ENCODE peak calls at places on chromosome 5, in seven cellular contexts. O, P, S, B, T, K and N are unnamed samples.

GRCh38 chr5:34742112-34742511 is 86.0 kb downstream of the RAI14 start:
- DNase-seq in O (no peak), P (no peak), S (no peak), B (peak), T (no peak), K (no peak), N (no peak)

GRCh38 chr5:93299596-93300308 is 281.3 kb downstream of the NR2F1-AS1 start:
- DNase-seq in O (no peak), P (no peak), S (no peak), B (peak), T (no peak), K (no peak), N (no peak)

GRCh38 chr5:63401434-63402046 is 560.7 kb downstream of the HTR1A start:
- DNase-seq in O (peak), P (peak), S (no peak), B (peak), T (peak), K (peak), N (peak)

GRCh38 chr5:169229342-169229892 is 71.5 kb downstream of the SLIT3 start:
- DNase-seq in O (no peak), P (no peak), S (no peak), B (peak), T (no peak), K (no peak), N (no peak)

GRCh38 chr5:1545126-1545797 is 21.5 kb upstream of the LPCAT1 start:
- DNase-seq in O (no peak), P (no peak), S (no peak), B (no peak), T (no peak), K (no peak), N (no peak)

GRCh38 chr5:57802131-57802530 is 319.5 kb upstream of the ACTBL2 start:
- DNase-seq in O (no peak), P (no peak), S (no peak), B (peak), T (no peak), K (no peak), N (no peak)

GRCh38 chr5:68962632-68963484 is 131.0 kb upstream of the SLC30A5 start:
- DNase-seq in O (peak), P (peak), S (peak), B (peak), T (peak), K (peak), N (peak)

GRCh38 chr5:123835421-123835820 is 323.4 kb downstream of the CSNK1G3 start:
- DNase-seq in O (no peak), P (no peak), S (no peak), B (no peak), T (no peak), K (no peak), N (no peak)

GRCh38 chr5:107383414-107383813 is 287.3 kb downstream of the EFNA5 start:
- DNase-seq in O (no peak), P (no peak), S (no peak), B (no peak), T (no peak), K (peak), N (no peak)

GRCh38 chr5:129382921-129383672 is 77.0 kb upstream of the ADAMTS19 start:
- DNase-seq in O (no peak), P (no peak), S (no peak), B (peak), T (no peak), K (no peak), N (no peak)

GRCh38 chr5:109880907-109881685 is 191.4 kb downstream of the MAN2A1 start:
- DNase-seq in O (no peak), P (no peak), S (no peak), B (peak), T (peak), K (no peak), N (no peak)

GRCh38 chr5:115325291-115326019 is 29.0 kb upstream of the CCDC112 start:
- DNase-seq in O (no peak), P (no peak), S (no peak), B (no peak), T (no peak), K (no peak), N (no peak)

GRCh38 chr5:95861858-95862561 is 39.5 kb upstream of the GLRX start:
- DNase-seq in O (peak), P (no peak), S (no peak), B (peak), T (peak), K (peak), N (peak)

GRCh38 chr5:142012186-142012785 is 541 bp downstream of the GNPDA1 start:
- DNase-seq in O (peak), P (peak), S (peak), B (no peak), T (no peak), K (no peak), N (peak)

GRCh38 chr5:51227963-51228515 is 155.2 kb upstream of the ISL1 start:
- DNase-seq in O (no peak), P (no peak), S (no peak), B (no peak), T (no peak), K (no peak), N (no peak)

GRCh38 chr5:134803821-134804220 is 41.9 kb upstream of the C5orf24 start:
- DNase-seq in O (no peak), P (no peak), S (no peak), B (no peak), T (no peak), K (no peak), N (no peak)

GRCh38 chr5:6379246-6379645 is 899 bp upstream of the MED10 start:
- DNase-seq in O (no peak), P (no peak), S (no peak), B (no peak), T (no peak), K (no peak), N (no peak)

GRCh38 chr5:1746371-1747078 is 53.1 kb downstream of the MRPL36 start:
- DNase-seq in O (no peak), P (no peak), S (peak), B (no peak), T (no peak), K (no peak), N (no peak)

GRCh38 chr5:135004376-135004775 is 29.7 kb downstream of the PITX1 start:
- DNase-seq in O (no peak), P (no peak), S (no peak), B (no peak), T (no peak), K (no peak), N (no peak)

GRCh38 chr5:154418344-154418820 is 27.4 kb upstream of the SAP30L start:
- DNase-seq in O (no peak), P (no peak), S (no peak), B (peak), T (no peak), K (no peak), N (no peak)

GRCh38 chr5:13574634-13575033 is 369.9 kb downstream of the DNAH5 start:
- DNase-seq in O (no peak), P (no peak), S (no peak), B (peak), T (no peak), K (no peak), N (no peak)

GRCh38 chr5:83964235-83964634 is 243.6 kb upstream of the HAPLN1 start:
- DNase-seq in O (no peak), P (no peak), S (no peak), B (peak), T (no peak), K (no peak), N (no peak)

GRCh38 chr5:164597293-164597900 is 1092.0 kb downstream of the MAT2B start:
- DNase-seq in O (peak), P (no peak), S (no peak), B (no peak), T (no peak), K (peak), N (no peak)

GRCh38 chr5:68849906-68850305 is 243.9 kb upstream of the SLC30A5 start:
- DNase-seq in O (no peak), P (no peak), S (no peak), B (no peak), T (no peak), K (no peak), N (no peak)

GRCh38 chr5:107023732-107024131 is 647.0 kb downstream of the EFNA5 start:
- DNase-seq in O (no peak), P (no peak), S (no peak), B (no peak), T (no peak), K (peak), N (no peak)

GRCh38 chr5:140967226-140967893 is 1.1 kb downstream of the PCDHAC2 start:
- DNase-seq in O (no peak), P (no peak), S (no peak), B (no peak), T (no peak), K (no peak), N (no peak)

GRCh38 chr5:84260140-84260539 is 124.5 kb downstream of the EDIL3 start:
- DNase-seq in O (peak), P (no peak), S (no peak), B (no peak), T (no peak), K (no peak), N (no peak)

GRCh38 chr5:35363387-35363965 is 133.2 kb upstream of the PRLR start:
- DNase-seq in O (no peak), P (no peak), S (no peak), B (no peak), T (no peak), K (no peak), N (no peak)

GRCh38 chr5:168114444-168115017 is 176.9 kb upstream of the WWC1 start:
- DNase-seq in O (peak), P (peak), S (no peak), B (peak), T (peak), K (peak), N (peak)

GRCh38 chr5:148382961-148383360 is 797 bp upstream of the FBXO38 start:
- DNase-seq in O (no peak), P (no peak), S (no peak), B (no peak), T (no peak), K (no peak), N (no peak)

GRCh38 chr5:126477281-126477680 is 54.1 kb downstream of the GRAMD2B start:
- DNase-seq in O (no peak), P (no peak), S (no peak), B (peak), T (peak), K (no peak), N (no peak)

GRCh38 chr5:171764265-171764664 is 21.4 kb upstream of the SMIM23 start:
- DNase-seq in O (no peak), P (no peak), S (no peak), B (no peak), T (no peak), K (no peak), N (no peak)

GRCh38 chr5:96049398-96050272 is 88.0 kb upstream of the ELL2 start:
- DNase-seq in O (no peak), P (no peak), S (no peak), B (peak), T (peak), K (peak), N (peak)

GRCh38 chr5:36734422-36734821 is 128.0 kb downstream of the SLC1A3 start:
- DNase-seq in O (peak), P (no peak), S (no peak), B (peak), T (peak), K (peak), N (no peak)
- TF ChIP-seq CTCF in O (no peak), P (peak), S (no peak), B (no peak), T (peak), K (peak), N (peak)

DNA sequence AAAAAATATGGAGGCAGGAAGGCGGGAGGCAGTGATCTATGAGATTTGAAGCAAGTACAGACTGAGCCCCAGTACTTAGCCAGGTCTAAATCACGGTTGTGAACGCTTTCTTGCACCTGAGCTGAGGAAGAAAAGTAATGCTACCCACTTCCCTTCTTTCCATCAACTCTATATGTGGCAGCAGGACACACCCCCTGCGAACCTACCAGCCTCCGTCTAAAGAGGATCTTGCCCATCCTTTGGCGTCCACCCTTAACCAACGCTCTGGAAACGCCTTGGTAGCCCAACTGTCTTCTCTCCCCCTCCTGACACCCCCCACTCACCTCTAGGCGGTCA is 545 bp downstream of the HMGCS1 start:
- DNase-seq in O (no peak), P (no peak), S (no peak), B (no peak), T (no peak), K (peak), N (no peak)
- TF ChIP-seq CTCF in O (no peak), P (no peak), S (no peak), B (no peak), T (no peak), K (no peak), N (no peak)

GRCh38 chr5:66830636-66831035 is 234.4 kb downstream of the MAST4 start:
- DNase-seq in O (no peak), P (no peak), S (no peak), B (peak), T (no peak), K (no peak), N (no peak)
- TF ChIP-seq CTCF in O (no peak), P (peak), S (peak), B (no peak), T (no peak), K (peak), N (peak)

GRCh38 chr5:149521739-149522373 is 29.4 kb downstream of the CSNK1A1 start:
- DNase-seq in O (no peak), P (no peak), S (no peak), B (no peak), T (no peak), K (no peak), N (no peak)

GRCh38 chr5:149519624-149520023 is 31.6 kb downstream of the CSNK1A1 start:
- DNase-seq in O (no peak), P (no peak), S (no peak), B (no peak), T (no peak), K (no peak), N (no peak)

GRCh38 chr5:149514512-149514911 is 36.7 kb downstream of the CSNK1A1 start:
- DNase-seq in O (no peak), P (no peak), S (no peak), B (no peak), T (no peak), K (no peak), N (no peak)

GRCh38 chr5:149517461-149518122 is 33.6 kb downstream of the CSNK1A1 start:
- DNase-seq in O (no peak), P (no peak), S (no peak), B (peak), T (no peak), K (no peak), N (no peak)
- TF ChIP-seq CTCF in O (no peak), P (no peak), S (no peak), B (no peak), T (no peak), K (no peak), N (no peak)

GRCh38 chr5:73591102-73591695 is 25.7 kb downstream of the UTP15 start:
- DNase-seq in O (peak), P (peak), S (peak), B (peak), T (peak), K (peak), N (peak)
- TF ChIP-seq CTCF in O (peak), P (peak), S (peak), B (peak), T (peak), K (peak), N (peak)

DNA sequence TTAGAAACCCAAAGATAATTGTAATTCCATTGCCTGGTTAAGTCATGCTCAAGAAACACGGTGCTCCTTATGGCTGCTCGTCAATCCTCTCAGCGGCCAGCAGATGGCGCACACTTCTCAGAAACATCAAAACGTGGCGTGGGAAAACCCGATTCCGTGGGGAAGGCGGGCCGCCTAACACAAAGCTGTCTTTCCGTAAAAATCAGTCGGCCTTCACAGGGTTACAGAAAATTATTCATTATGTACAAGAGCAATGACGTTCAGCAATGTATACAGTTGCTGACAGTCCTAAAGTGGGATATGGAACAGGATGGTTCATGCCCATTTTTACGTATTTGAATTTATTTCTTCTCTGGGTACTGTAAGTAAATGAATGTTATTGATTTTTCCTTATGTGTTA is 83.5 kb downstream of the PDE4D start:
- DNase-seq in O (peak), P (peak), S (peak), B (peak), T (peak), K (peak), N (peak)
- TF ChIP-seq CTCF in O (peak), P (peak), S (peak), B (peak), T (peak), K (peak), N (peak)